ENCODE peak calls at places on chromosome 5, in four cellular contexts. One of them, this sample, is unnamed.

GRCh38 chr5:148951612-148952011 is 111.2 kb downstream of the SH3TC2 start:
- DNase-seq in fibroblast of lung: no peak
- DNase-seq in tibial artery: no peak
- DNase-seq in transverse colon: no peak
- DNase-seq in this sample: no peak

GRCh38 chr5:128101676-128102075 is 18.1 kb downstream of the SLC12A2 start:
- DNase-seq in transverse colon: no peak
- DNase-seq in tibial artery: no peak
- DNase-seq in fibroblast of lung: peak; percentile 55
- DNase-seq in this sample: no peak

GRCh38 chr5:5066276-5067186 is 73.6 kb upstream of the ADAMTS16 start:
- DNase-seq in tibial artery: no peak
- DNase-seq in fibroblast of lung: peak; percentile 36
- DNase-seq in transverse colon: no peak
- DNase-seq in this sample: no peak

GRCh38 chr5:120405291-120405864 is 58.7 kb upstream of the PRR16 start:
- DNase-seq in transverse colon: no peak
- DNase-seq in fibroblast of lung: peak; percentile 85
- DNase-seq in tibial artery: no peak
- DNase-seq in this sample: no peak

GRCh38 chr5:139439013-139439903 is at the start of gene DNAJC18:
- DNase-seq in fibroblast of lung: peak; percentile 83
- DNase-seq in tibial artery: peak; percentile 97
- DNase-seq in transverse colon: peak; percentile 95
- DNase-seq in this sample: peak; percentile 94

GRCh38 chr5:176886336-176887251 is 12.6 kb downstream of the HK3 start:
- DNase-seq in fibroblast of lung: no peak
- DNase-seq in tibial artery: no peak
- DNase-seq in transverse colon: no peak
- DNase-seq in this sample: no peak

GRCh38 chr5:159779481-159779880 is 136.8 kb upstream of the ADRA1B start:
- DNase-seq in tibial artery: no peak
- DNase-seq in fibroblast of lung: peak; percentile 48
- DNase-seq in transverse colon: no peak
- DNase-seq in this sample: no peak

GRCh38 chr5:1428107-1428506 is 17.1 kb downstream of the SLC6A3 start:
- DNase-seq in transverse colon: no peak
- DNase-seq in fibroblast of lung: no peak
- DNase-seq in tibial artery: no peak
- DNase-seq in this sample: no peak

GRCh38 chr5:139137703-139138102 is 60.5 kb downstream of the SIL1 start:
- DNase-seq in transverse colon: peak; percentile 12
- DNase-seq in tibial artery: no peak
- DNase-seq in fibroblast of lung: peak; percentile 49
- DNase-seq in this sample: no peak

GRCh38 chr5:64746446-64746845 is 22.0 kb downstream of the SREK1IP1 start:
- DNase-seq in tibial artery: no peak
- DNase-seq in transverse colon: no peak
- DNase-seq in fibroblast of lung: peak; percentile 82
- DNase-seq in this sample: no peak

GRCh38 chr5:3075309-3075708 is 323.8 kb upstream of the IRX2 start:
- DNase-seq in fibroblast of lung: no peak
- DNase-seq in tibial artery: no peak
- DNase-seq in transverse colon: no peak
- DNase-seq in this sample: no peak
- TF ChIP-seq CTCF in fibroblast of lung: no peak
- TF ChIP-seq CTCF in tibial artery: no peak
- TF ChIP-seq CTCF in transverse colon: no peak
- TF ChIP-seq CTCF in this sample: no peak

DNA sequence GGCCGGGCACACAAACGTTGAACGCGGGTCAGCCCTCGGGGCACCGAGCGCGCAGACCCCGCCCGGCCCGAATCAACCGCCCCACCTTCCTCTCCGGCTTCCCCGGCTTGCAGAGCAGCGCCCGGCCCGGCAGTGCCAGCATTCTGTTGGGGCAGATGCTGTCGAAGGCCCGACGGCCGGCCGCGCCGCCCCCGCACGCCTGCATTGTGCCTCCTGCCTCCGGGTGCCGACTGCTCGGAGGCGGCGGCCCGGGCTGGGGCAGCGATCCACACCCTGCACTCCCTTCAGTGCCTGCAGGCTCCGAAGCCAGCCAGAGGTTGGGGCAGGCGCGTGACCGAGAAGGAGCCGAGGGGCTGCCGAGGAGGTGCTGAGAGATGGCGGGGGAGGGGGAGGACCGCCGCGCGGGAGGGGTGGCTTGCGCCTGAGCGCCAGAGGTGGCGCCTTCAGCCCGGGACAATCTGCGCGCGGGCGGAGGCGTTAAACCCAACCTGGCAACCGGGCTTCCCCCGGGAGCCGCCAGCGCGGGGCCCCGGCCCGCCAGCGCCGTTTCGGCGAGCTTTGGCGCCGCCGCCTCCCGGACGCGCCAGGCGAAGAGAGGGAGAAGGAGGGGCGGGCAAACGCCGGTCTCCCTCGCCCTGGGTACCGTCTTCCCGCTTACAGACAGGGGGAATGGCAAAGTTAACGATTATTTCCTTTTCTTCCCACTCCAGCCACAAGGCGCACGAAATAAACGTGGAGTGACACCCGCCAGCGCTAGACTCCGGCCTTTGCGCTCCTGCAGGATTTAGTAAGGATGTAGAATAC is at the start of gene MCIDAS:
- DNase-seq in fibroblast of lung: peak; percentile 25
- DNase-seq in transverse colon: peak; percentile 72
- DNase-seq in tibial artery: no peak
- DNase-seq in this sample: peak; percentile 20
- H3K9me3 ChIP-seq in fibroblast of lung: no peaks in the 10 kb centered on the region
- H3K9me3 ChIP-seq in transverse colon: no peaks in the 10 kb centered on the region
- H3K9me3 ChIP-seq in tibial artery: no peaks in the 10 kb centered on the region
- H3K9me3 ChIP-seq in this sample: no peaks in the 10 kb centered on the region

GRCh38 chr5:150153957-150154617 is 1.6 kb downstream of the PDGFRB start:
- DNase-seq in tibial artery: peak; percentile 60
- DNase-seq in fibroblast of lung: peak; percentile 81
- DNase-seq in transverse colon: no peak
- DNase-seq in this sample: peak; percentile 1
- TF ChIP-seq CTCF in tibial artery: peak; percentile 15
- TF ChIP-seq CTCF in fibroblast of lung: no peak
- TF ChIP-seq CTCF in transverse colon: no peak
- TF ChIP-seq CTCF in this sample: no peak

GRCh38 chr5:179217356-179217755 is 127.9 kb downstream of the ADAMTS2 start:
- DNase-seq in tibial artery: no peak
- DNase-seq in fibroblast of lung: peak; percentile 23
- DNase-seq in transverse colon: no peak
- DNase-seq in this sample: no peak
- H3K9me3 ChIP-seq in tibial artery: no peaks in the 10 kb centered on the region
- H3K9me3 ChIP-seq in fibroblast of lung: no peaks in the 10 kb centered on the region
- H3K9me3 ChIP-seq in transverse colon: no peaks in the 10 kb centered on the region
- H3K9me3 ChIP-seq in this sample: no peaks in the 10 kb centered on the region

GRCh38 chr5:16350816-16351215 is 114.8 kb downstream of the ZNF622 start:
- DNase-seq in tibial artery: no peak
- DNase-seq in fibroblast of lung: peak; percentile 0
- DNase-seq in transverse colon: no peak
- DNase-seq in this sample: no peak

GRCh38 chr5:16346380-16346779 is 119.2 kb downstream of the ZNF622 start:
- DNase-seq in transverse colon: no peak
- DNase-seq in fibroblast of lung: no peak
- DNase-seq in tibial artery: no peak
- DNase-seq in this sample: no peak

DNA sequence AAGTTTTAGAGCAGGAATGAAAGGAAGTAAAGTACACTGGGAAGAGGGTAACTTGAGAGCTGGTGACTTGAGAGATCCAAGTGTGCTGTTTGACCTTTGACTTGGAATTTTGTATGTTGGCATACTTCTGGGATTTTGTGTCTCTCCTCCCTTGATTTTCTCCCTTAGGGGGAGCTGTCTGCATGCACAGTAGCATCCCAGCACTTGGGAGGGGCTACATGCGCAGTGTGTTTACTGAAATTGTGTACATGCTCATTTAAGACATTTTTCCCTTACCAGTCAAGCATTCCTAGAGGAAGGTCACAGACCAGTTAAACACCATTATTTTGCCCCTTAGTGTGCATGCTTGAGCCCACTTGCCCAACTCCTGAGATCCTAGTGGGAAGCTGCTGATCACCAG is 120.1 kb downstream of the ZNF622 start:
- DNase-seq in fibroblast of lung: no peak
- DNase-seq in transverse colon: no peak
- DNase-seq in tibial artery: no peak
- DNase-seq in this sample: no peak
- TF ChIP-seq CTCF in fibroblast of lung: no peak
- TF ChIP-seq CTCF in transverse colon: no peak
- TF ChIP-seq CTCF in tibial artery: no peak
- TF ChIP-seq CTCF in this sample: no peak

This sample was measured in heart right ventricle.